ENCODE peak calls at places on chromosomes 1 and 21, in six cellular contexts. One of them, this sample, is unnamed.

GRCh38 chr1:60612790-60613189 is 469.6 kb upstream of the NFIA start:
- DNase-seq in AG08395: no peak
- DNase-seq in stimulated activated CD8-positive, alpha-beta memory T cell treated with anti-CD3 and anti-CD28 coated beads, Interleukin-4, amount 100 ng/mL, for 24 hours: no peak
- DNase-seq in cardiac fibroblast: no peak
- DNase-seq in T-helper 2 cell: no peak
- DNase-seq in lower lobe of right lung: no peak
- DNase-seq in this sample: no peak

GRCh38 chr1:18241932-18242331 is 134.3 kb downstream of the IGSF21 start:
- DNase-seq in AG08395: no peak
- DNase-seq in stimulated activated CD8-positive, alpha-beta memory T cell treated with anti-CD3 and anti-CD28 coated beads, Interleukin-4, amount 100 ng/mL, for 24 hours: no peak
- DNase-seq in cardiac fibroblast: no peak
- DNase-seq in T-helper 2 cell: no peak
- DNase-seq in lower lobe of right lung: no peak
- DNase-seq in this sample: no peak

GRCh38 chr1:66372522-66373071 is 161.4 kb upstream of the SGIP1 start:
- DNase-seq in AG08395: no peak
- DNase-seq in stimulated activated CD8-positive, alpha-beta memory T cell treated with anti-CD3 and anti-CD28 coated beads, Interleukin-4, amount 100 ng/mL, for 24 hours: no peak
- DNase-seq in cardiac fibroblast: no peak
- DNase-seq in T-helper 2 cell: peak
- DNase-seq in lower lobe of right lung: no peak
- DNase-seq in this sample: no peak

GRCh38 chr1:43552813-43553212 is 22.1 kb downstream of the PTPRF start:
- DNase-seq in AG08395: peak
- DNase-seq in stimulated activated CD8-positive, alpha-beta memory T cell treated with anti-CD3 and anti-CD28 coated beads, Interleukin-4, amount 100 ng/mL, for 24 hours: no peak
- DNase-seq in cardiac fibroblast: peak
- DNase-seq in T-helper 2 cell: no peak
- DNase-seq in lower lobe of right lung: peak
- DNase-seq in this sample: peak

GRCh38 chr1:9151326-9151860 is 22.5 kb upstream of the GPR157 start:
- DNase-seq in AG08395: peak
- DNase-seq in stimulated activated CD8-positive, alpha-beta memory T cell treated with anti-CD3 and anti-CD28 coated beads, Interleukin-4, amount 100 ng/mL, for 24 hours: no peak
- DNase-seq in cardiac fibroblast: peak
- DNase-seq in T-helper 2 cell: no peak
- DNase-seq in lower lobe of right lung: peak
- DNase-seq in this sample: no peak

GRCh38 chr1:113199718-113200455 is 126.9 kb downstream of the LRIG2 start:
- DNase-seq in AG08395: no peak
- DNase-seq in stimulated activated CD8-positive, alpha-beta memory T cell treated with anti-CD3 and anti-CD28 coated beads, Interleukin-4, amount 100 ng/mL, for 24 hours: no peak
- DNase-seq in cardiac fibroblast: no peak
- DNase-seq in T-helper 2 cell: peak
- DNase-seq in lower lobe of right lung: peak
- DNase-seq in this sample: no peak

GRCh38 chr1:9269721-9270120 is 23.0 kb upstream of the SPSB1 start:
- DNase-seq in AG08395: no peak
- DNase-seq in stimulated activated CD8-positive, alpha-beta memory T cell treated with anti-CD3 and anti-CD28 coated beads, Interleukin-4, amount 100 ng/mL, for 24 hours: no peak
- DNase-seq in cardiac fibroblast: no peak
- DNase-seq in T-helper 2 cell: no peak
- DNase-seq in lower lobe of right lung: no peak
- DNase-seq in this sample: no peak

GRCh38 chr1:224183591-224184312 is 712 bp downstream of the DEGS1 start:
- DNase-seq in AG08395: peak
- DNase-seq in stimulated activated CD8-positive, alpha-beta memory T cell treated with anti-CD3 and anti-CD28 coated beads, Interleukin-4, amount 100 ng/mL, for 24 hours: peak
- DNase-seq in cardiac fibroblast: peak
- DNase-seq in T-helper 2 cell: peak
- DNase-seq in lower lobe of right lung: peak
- DNase-seq in this sample: peak

GRCh38 chr1:30475201-30475600 is 248.2 kb downstream of the MATN1 start:
- DNase-seq in AG08395: no peak
- DNase-seq in stimulated activated CD8-positive, alpha-beta memory T cell treated with anti-CD3 and anti-CD28 coated beads, Interleukin-4, amount 100 ng/mL, for 24 hours: no peak
- DNase-seq in cardiac fibroblast: no peak
- DNase-seq in T-helper 2 cell: no peak
- DNase-seq in lower lobe of right lung: no peak
- DNase-seq in this sample: no peak

GRCh38 chr1:28239004-28239403 is 3.1 kb downstream of the ATP5IF1 start:
- DNase-seq in AG08395: no peak
- DNase-seq in stimulated activated CD8-positive, alpha-beta memory T cell treated with anti-CD3 and anti-CD28 coated beads, Interleukin-4, amount 100 ng/mL, for 24 hours: no peak
- DNase-seq in cardiac fibroblast: no peak
- DNase-seq in T-helper 2 cell: no peak
- DNase-seq in lower lobe of right lung: no peak
- DNase-seq in this sample: no peak

GRCh38 chr1:24154215-24154614 is 11.3 kb upstream of the IL22RA1 start:
- DNase-seq in AG08395: no peak
- DNase-seq in stimulated activated CD8-positive, alpha-beta memory T cell treated with anti-CD3 and anti-CD28 coated beads, Interleukin-4, amount 100 ng/mL, for 24 hours: no peak
- DNase-seq in cardiac fibroblast: no peak
- DNase-seq in T-helper 2 cell: no peak
- DNase-seq in lower lobe of right lung: no peak
- DNase-seq in this sample: no peak

GRCh38 chr1:231353086-231353485 is 15.0 kb downstream of the SPRTN start:
- DNase-seq in AG08395: no peak
- DNase-seq in stimulated activated CD8-positive, alpha-beta memory T cell treated with anti-CD3 and anti-CD28 coated beads, Interleukin-4, amount 100 ng/mL, for 24 hours: no peak
- DNase-seq in cardiac fibroblast: no peak
- DNase-seq in T-helper 2 cell: no peak
- DNase-seq in lower lobe of right lung: no peak
- DNase-seq in this sample: no peak

GRCh38 chr1:163085904-163086268 is 16.7 kb downstream of the RGS4 start:
- DNase-seq in AG08395: peak
- DNase-seq in stimulated activated CD8-positive, alpha-beta memory T cell treated with anti-CD3 and anti-CD28 coated beads, Interleukin-4, amount 100 ng/mL, for 24 hours: no peak
- DNase-seq in cardiac fibroblast: no peak
- DNase-seq in T-helper 2 cell: no peak
- DNase-seq in lower lobe of right lung: no peak
- DNase-seq in this sample: peak

GRCh38 chr1:21933397-21934248 is 3.5 kb downstream of the HSPG2 start:
- DNase-seq in AG08395: no peak
- DNase-seq in stimulated activated CD8-positive, alpha-beta memory T cell treated with anti-CD3 and anti-CD28 coated beads, Interleukin-4, amount 100 ng/mL, for 24 hours: no peak
- DNase-seq in cardiac fibroblast: peak
- DNase-seq in T-helper 2 cell: no peak
- DNase-seq in lower lobe of right lung: peak
- DNase-seq in this sample: no peak

GRCh38 chr1:47996406-47997226 is 569 bp downstream of the TRABD2B start:
- DNase-seq in AG08395: peak
- DNase-seq in stimulated activated CD8-positive, alpha-beta memory T cell treated with anti-CD3 and anti-CD28 coated beads, Interleukin-4, amount 100 ng/mL, for 24 hours: no peak
- DNase-seq in cardiac fibroblast: no peak
- DNase-seq in T-helper 2 cell: no peak
- DNase-seq in lower lobe of right lung: no peak
- DNase-seq in this sample: no peak

GRCh38 chr1:7459915-7460314 is 311.2 kb upstream of the VAMP3 start:
- DNase-seq in AG08395: no peak
- DNase-seq in stimulated activated CD8-positive, alpha-beta memory T cell treated with anti-CD3 and anti-CD28 coated beads, Interleukin-4, amount 100 ng/mL, for 24 hours: no peak
- DNase-seq in cardiac fibroblast: no peak
- DNase-seq in T-helper 2 cell: no peak
- DNase-seq in lower lobe of right lung: no peak
- DNase-seq in this sample: no peak

GRCh38 chr21:36791695-36792451 is 93.0 kb downstream of the SIM2 start:
- DNase-seq in AG08395: no peak
- DNase-seq in stimulated activated CD8-positive, alpha-beta memory T cell treated with anti-CD3 and anti-CD28 coated beads, Interleukin-4, amount 100 ng/mL, for 24 hours: no peak
- DNase-seq in cardiac fibroblast: no peak
- DNase-seq in T-helper 2 cell: no peak
- DNase-seq in lower lobe of right lung: no peak
- DNase-seq in this sample: no peak

GRCh38 chr1:239826209-239826608 is 265.5 kb upstream of the FMN2 start:
- DNase-seq in AG08395: no peak
- DNase-seq in stimulated activated CD8-positive, alpha-beta memory T cell treated with anti-CD3 and anti-CD28 coated beads, Interleukin-4, amount 100 ng/mL, for 24 hours: no peak
- DNase-seq in cardiac fibroblast: no peak
- DNase-seq in T-helper 2 cell: peak
- DNase-seq in lower lobe of right lung: no peak
- DNase-seq in this sample: no peak

GRCh38 chr1:94646151-94646643 is 104.6 kb upstream of the F3 start:
- DNase-seq in AG08395: peak
- DNase-seq in stimulated activated CD8-positive, alpha-beta memory T cell treated with anti-CD3 and anti-CD28 coated beads, Interleukin-4, amount 100 ng/mL, for 24 hours: no peak
- DNase-seq in cardiac fibroblast: peak
- DNase-seq in T-helper 2 cell: no peak
- DNase-seq in lower lobe of right lung: no peak
- DNase-seq in this sample: peak

GRCh38 chr1:5857508-5858090 is 134.6 kb downstream of the NPHP4 start:
- DNase-seq in AG08395: no peak
- DNase-seq in stimulated activated CD8-positive, alpha-beta memory T cell treated with anti-CD3 and anti-CD28 coated beads, Interleukin-4, amount 100 ng/mL, for 24 hours: no peak
- DNase-seq in cardiac fibroblast: no peak
- DNase-seq in T-helper 2 cell: no peak
- DNase-seq in lower lobe of right lung: no peak
- DNase-seq in this sample: no peak

GRCh38 chr1:155091071-155092051 is 12.7 kb downstream of the EFNA3 start:
- DNase-seq in AG08395: peak
- DNase-seq in stimulated activated CD8-positive, alpha-beta memory T cell treated with anti-CD3 and anti-CD28 coated beads, Interleukin-4, amount 100 ng/mL, for 24 hours: peak
- DNase-seq in cardiac fibroblast: peak
- DNase-seq in T-helper 2 cell: peak
- DNase-seq in lower lobe of right lung: peak
- DNase-seq in this sample: peak

GRCh38 chr1:12745126-12745991 is 641 bp upstream of the CFAP107 start:
- DNase-seq in AG08395: no peak
- DNase-seq in stimulated activated CD8-positive, alpha-beta memory T cell treated with anti-CD3 and anti-CD28 coated beads, Interleukin-4, amount 100 ng/mL, for 24 hours: no peak
- DNase-seq in cardiac fibroblast: no peak
- DNase-seq in T-helper 2 cell: peak
- DNase-seq in lower lobe of right lung: no peak
- DNase-seq in this sample: no peak

GRCh38 chr1:44294588-44295007 is 60.5 kb downstream of the ERI3 start:
- DNase-seq in AG08395: peak
- DNase-seq in stimulated activated CD8-positive, alpha-beta memory T cell treated with anti-CD3 and anti-CD28 coated beads, Interleukin-4, amount 100 ng/mL, for 24 hours: no peak
- DNase-seq in cardiac fibroblast: peak
- DNase-seq in T-helper 2 cell: no peak
- DNase-seq in lower lobe of right lung: no peak
- DNase-seq in this sample: peak

GRCh38 chr1:155968670-155969069 is 9.7 kb downstream of the ARHGEF2 start:
- DNase-seq in AG08395: no peak
- DNase-seq in stimulated activated CD8-positive, alpha-beta memory T cell treated with anti-CD3 and anti-CD28 coated beads, Interleukin-4, amount 100 ng/mL, for 24 hours: no peak
- DNase-seq in cardiac fibroblast: peak
- DNase-seq in T-helper 2 cell: no peak
- DNase-seq in lower lobe of right lung: no peak
- DNase-seq in this sample: no peak

GRCh38 chr1:154845174-154845573 is 24.9 kb downstream of the KCNN3 start:
- DNase-seq in AG08395: no peak
- DNase-seq in stimulated activated CD8-positive, alpha-beta memory T cell treated with anti-CD3 and anti-CD28 coated beads, Interleukin-4, amount 100 ng/mL, for 24 hours: no peak
- DNase-seq in cardiac fibroblast: no peak
- DNase-seq in T-helper 2 cell: no peak
- DNase-seq in lower lobe of right lung: no peak
- DNase-seq in this sample: no peak